ENCODE peak calls at places on chromosomes 13 and 19, in seven cellular contexts. P is heart left ventricle, O is tibial artery, Y is IMR-90, A is left ventricle myocardium inferior, G is epithelial cell of proximal tubule, N is heart right ventricle. X is an unnamed sample.
A peak's percentile ranks its signal among the peaks of the same experiment; 100 is the strongest.

GRCh38 chr19:3459322-3459881 is 20.9 kb downstream of the SMIM24 start:
- DNase-seq in P (peak; percentile 92), O (peak; percentile 94), Y (peak; percentile 94), A (peak; percentile 91), G (no peak), N (peak; percentile 76), X (peak; percentile 97)

GRCh38 chr19:45087531-45087930 is 5.4 kb upstream of the PPP1R37 start:
- DNase-seq in P (no peak), O (no peak), Y (no peak), A (no peak), G (no peak), N (no peak), X (no peak)

GRCh38 chr19:46716013-46716671 is 772 bp downstream of the PRKD2 start:
- DNase-seq in P (peak; percentile 33), O (peak; percentile 47), Y (no peak), A (no peak), G (no peak), N (no peak), X (no peak)

GRCh38 chr19:33242911-33243310 is 17.3 kb upstream of the SLC7A10 start:
- DNase-seq in P (no peak), O (no peak), Y (no peak), A (no peak), G (no peak), N (no peak), X (no peak)

GRCh38 chr19:46842791-46843190 is 7.9 kb downstream of the AP2S1 start:
- DNase-seq in P (no peak), O (no peak), Y (no peak), A (no peak), G (no peak), N (no peak), X (no peak)

GRCh38 chr19:39568604-39569003 is 28.6 kb upstream of the EID2 start:
- DNase-seq in P (no peak), O (no peak), Y (no peak), A (no peak), G (no peak), N (no peak), X (no peak)

GRCh38 chr13:95193509-95194230 is 107.6 kb downstream of the ABCC4 start:
- DNase-seq in P (no peak), O (no peak), Y (no peak), A (no peak), G (no peak), N (no peak), X (no peak)

GRCh38 chr13:83312194-83312593 is 570.1 kb downstream of the SLITRK1 start:
- DNase-seq in P (no peak), O (no peak), Y (peak; percentile 6), A (no peak), G (no peak), N (no peak), X (peak; percentile 15)

GRCh38 chr13:98173431-98173921 is 3.6 kb downstream of the RNF113B start:
- DNase-seq in P (no peak), O (peak; percentile 44), Y (peak; percentile 99), A (no peak), G (peak; percentile 100), N (no peak), X (peak; percentile 96)

GRCh38 chr13:27401210-27401609 is 23.2 kb upstream of the GTF3A start:
- DNase-seq in P (peak; percentile 26), O (peak; percentile 55), Y (no peak), A (peak; percentile 30), G (no peak), N (peak; percentile 23), X (no peak)

GRCh38 chr19:49664171-49665070 is 1.2 kb downstream of the IRF3 start:
- DNase-seq in P (peak; percentile 90), O (peak; percentile 88), Y (peak; percentile 67), A (peak; percentile 89), G (no peak), N (peak; percentile 91), X (peak; percentile 75)
- TF ChIP-seq CTCF in P (no peak), O (peak; percentile 45), Y (no peak), A (peak; percentile 51), G (no peak), N (peak; percentile 19), X (peak; percentile 15)

GRCh38 chr13:73228546-73228945 is 169.7 kb downstream of the KLF5 start:
- DNase-seq in P (no peak), O (no peak), Y (peak; percentile 28), A (no peak), G (no peak), N (no peak), X (peak; percentile 56)
- TF ChIP-seq CTCF in P (no peak), O (no peak), Y (no peak), A (no peak), G (peak; percentile 50), N (no peak), X (peak; percentile 24)

DNA sequence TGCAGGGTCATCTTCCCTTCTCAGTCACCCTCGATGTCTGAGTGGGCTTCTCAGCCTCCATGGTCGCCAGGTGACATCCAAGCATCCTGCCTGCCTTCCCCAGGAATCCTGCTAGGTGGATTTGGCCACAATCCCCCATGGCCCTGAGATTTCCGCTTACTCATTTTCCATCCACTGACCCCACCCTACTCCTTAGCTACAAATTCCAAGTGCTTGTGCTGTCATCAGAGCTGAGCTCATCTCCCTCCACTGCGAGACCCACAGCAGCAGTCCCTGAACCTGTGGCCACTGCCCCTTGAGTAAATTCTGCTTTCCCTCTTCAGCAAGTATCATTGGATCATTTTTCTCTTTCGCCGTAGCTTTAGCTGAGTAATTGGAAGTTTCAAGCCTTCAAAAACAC is 90.5 kb upstream of the ANKRD10 start:
- DNase-seq in P (no peak), O (no peak), Y (peak; percentile 67), A (no peak), G (no peak), N (no peak), X (peak; percentile 73)
- TF ChIP-seq CTCF in P (no peak), O (no peak), Y (no peak), A (no peak), G (no peak), N (no peak), X (no peak)

DNA sequence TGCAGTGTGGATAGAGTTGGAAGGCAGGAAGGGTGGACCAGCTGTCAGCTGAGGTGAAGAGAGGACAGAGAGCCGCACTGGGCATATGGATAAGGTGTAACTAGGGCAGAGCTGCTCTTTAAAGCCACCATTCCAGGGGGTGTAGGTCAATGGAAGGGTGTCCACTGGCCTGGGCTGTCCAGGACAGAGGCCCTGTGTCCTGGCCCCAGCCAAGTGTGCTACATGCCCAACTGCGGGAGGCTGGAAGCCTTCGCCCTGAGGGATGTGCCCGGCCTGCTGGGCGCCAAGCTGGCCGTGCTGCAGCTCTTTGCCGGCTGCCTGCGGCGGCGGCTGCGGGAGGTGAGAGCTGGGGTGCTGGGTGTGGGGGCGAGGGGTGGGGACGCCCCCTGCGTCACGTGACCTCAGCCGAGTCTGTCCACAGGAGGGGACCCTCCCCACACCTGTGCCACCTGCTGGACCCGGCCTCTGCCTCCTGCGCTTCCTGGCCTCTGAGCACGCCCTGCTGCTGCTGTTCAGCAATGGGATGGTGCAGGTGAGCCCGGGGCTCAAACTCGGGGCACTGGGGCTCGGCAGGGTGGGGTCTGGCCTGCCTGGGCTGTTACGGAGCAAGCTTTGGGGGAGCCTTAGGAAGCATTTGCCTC is 9.8 kb downstream of the PLK5 start:
- DNase-seq in P (no peak), O (no peak), Y (no peak), A (no peak), G (no peak), N (no peak), X (no peak)
- TF ChIP-seq CTCF in P (no peak), O (no peak), Y (no peak), A (no peak), G (no peak), N (no peak), X (no peak)

X was measured in astrocyte of the spinal cord.